ENCODE peak calls at places on chromosomes 11 and 22, in six cellular contexts. S is left ventricle myocardium inferior, V is uterus, Q is GM12864, M is WERI-Rb-1, H is ovary. U is an unnamed sample.

GRCh38 chr22:35421121-35421520 is 21.2 kb downstream of the MCM5 start:
- DNase-seq in S (no peak), V (no peak), Q (no peak), M (no peak), H (no peak), U (no peak)

GRCh38 chr22:24758164-24758799 is 16.2 kb downstream of the PIWIL3 start:
- DNase-seq in S (peak; percentile 38), V (peak; percentile 51), Q (peak; percentile 12), M (peak; percentile 52), H (peak; percentile 38), U (no peak)

GRCh38 chr11:83895516-83895915 is 609.3 kb upstream of the CCDC90B start:
- DNase-seq in S (no peak), V (no peak), Q (no peak), M (no peak), H (no peak), U (no peak)

GRCh38 chr11:44955019-44955738 is 4.5 kb upstream of the TP53I11 start:
- DNase-seq in S (peak; percentile 59), V (peak; percentile 59), Q (no peak), M (peak; percentile 75), H (peak; percentile 35), U (peak; percentile 34)

GRCh38 chr11:62373464-62374110 is 36.3 kb downstream of the ASRGL1 start:
- DNase-seq in S (no peak), V (no peak), Q (no peak), M (no peak), H (no peak), U (no peak)

GRCh38 chr11:132632641-132633124 is 899.6 kb downstream of the OPCML start:
- DNase-seq in S (no peak), V (no peak), Q (no peak), M (no peak), H (no peak), U (no peak)

GRCh38 chr11:60947666-60948065 is 4.3 kb downstream of the SLC15A3 start:
- DNase-seq in S (no peak), V (no peak), Q (no peak), M (no peak), H (no peak), U (no peak)

GRCh38 chr11:112172362-112172994 is 2.8 kb upstream of the BCO2 start:
- DNase-seq in S (no peak), V (no peak), Q (no peak), M (no peak), H (no peak), U (no peak)

GRCh38 chr11:14026961-14027360 is 64.4 kb downstream of the SPON1 start:
- DNase-seq in S (peak; percentile 20), V (no peak), Q (no peak), M (no peak), H (no peak), U (no peak)

GRCh38 chr11:11618973-11619435 is 2.8 kb downstream of the GALNT18 start:
- DNase-seq in S (no peak), V (no peak), Q (no peak), M (peak; percentile 33), H (no peak), U (no peak)

GRCh38 chr11:66335531-66336233 is 552 bp downstream of the RIN1 start:
- DNase-seq in S (no peak), V (no peak), Q (no peak), M (no peak), H (no peak), U (no peak)

GRCh38 chr11:121958978-121959340 is 157.1 kb downstream of the BLID start:
- DNase-seq in S (no peak), V (no peak), Q (no peak), M (no peak), H (no peak), U (no peak)

GRCh38 chr11:43574949-43575915 is 105.3 kb upstream of the HSD17B12 start:
- DNase-seq in S (peak; percentile 21), V (no peak), Q (no peak), M (peak; percentile 71), H (no peak), U (no peak)

GRCh38 chr11:43575931-43576833 is 104.4 kb upstream of the HSD17B12 start:
- DNase-seq in S (no peak), V (no peak), Q (no peak), M (no peak), H (no peak), U (no peak)

GRCh38 chr11:43576834-43577521 is 103.6 kb upstream of the HSD17B12 start:
- DNase-seq in S (peak; percentile 35), V (no peak), Q (no peak), M (peak; percentile 42), H (peak; percentile 36), U (no peak)

GRCh38 chr11:43573873-43574272 is 106.7 kb upstream of the HSD17B12 start:
- DNase-seq in S (no peak), V (no peak), Q (no peak), M (no peak), H (no peak), U (peak; percentile 17)

GRCh38 chr11:43573233-43573632 is 107.3 kb upstream of the HSD17B12 start:
- DNase-seq in S (no peak), V (no peak), Q (no peak), M (peak; percentile 47), H (no peak), U (no peak)
- H3K4me3 ChIP-seq in S (no peak overlapping the region), V (no peak overlapping the region), Q (no peak overlapping the region), M (no peak overlapping the region), H (no peak overlapping the region), U (no peak overlapping the region)

GRCh38 chr11:34997872-34998548 is 81.6 kb downstream of the PDHX start:
- DNase-seq in S (no peak), V (no peak), Q (no peak), M (no peak), H (no peak), U (no peak)
- TF ChIP-seq CTCF in S (peak; percentile 53), V (peak; percentile 70), Q (peak; percentile 13), M (no peak), H (no peak), U (peak; percentile 35)

GRCh38 chr11:48055292-48056132 is 75.2 kb downstream of the PTPRJ start:
- DNase-seq in S (no peak), V (no peak), Q (no peak), M (no peak), H (no peak), U (no peak)
- H3K4me3 ChIP-seq in S (no peak overlapping the region), V (no peak overlapping the region), Q (no peak overlapping the region), M (no peak overlapping the region), H (no peak overlapping the region), U (no peak overlapping the region)

GRCh38 chr11:128632151-128632791 is 44.9 kb upstream of the ETS1 start:
- DNase-seq in S (no peak), V (no peak), Q (no peak), M (peak; percentile 32), H (peak; percentile 28), U (no peak)

GRCh38 chr11:128628343-128628673 is 41.0 kb upstream of the ETS1 start:
- DNase-seq in S (no peak), V (no peak), Q (no peak), M (no peak), H (no peak), U (no peak)

GRCh38 chr11:128629516-128630106 is 42.3 kb upstream of the ETS1 start:
- DNase-seq in S (no peak), V (no peak), Q (no peak), M (no peak), H (no peak), U (no peak)

GRCh38 chr11:128628686-128629085 is 41.3 kb upstream of the ETS1 start:
- DNase-seq in S (no peak), V (no peak), Q (no peak), M (no peak), H (no peak), U (no peak)

GRCh38 chr11:128630367-128631230 is 43.2 kb upstream of the ETS1 start:
- DNase-seq in S (peak; percentile 87), V (peak; percentile 89), Q (peak; percentile 84), M (peak; percentile 78), H (peak; percentile 85), U (peak; percentile 62)
- TF ChIP-seq CTCF in S (peak; percentile 89), V (peak; percentile 92), Q (peak; percentile 75), M (peak; percentile 67), H (peak; percentile 82), U (peak; percentile 88)

GRCh38 chr22:45007946-45008852 is 1.6 kb downstream of the PHF21B start:
- DNase-seq in S (no peak), V (no peak), Q (no peak), M (peak; percentile 33), H (peak; percentile 38), U (no peak)
- H3K4me3 ChIP-seq in S (peak overlapping the region; percentile 69), V (peak overlapping the region; percentile 61), Q (no peak overlapping the region), M (peak overlapping the region; percentile 85), H (peak overlapping the region; percentile 46), U (peak overlapping the region; percentile 59)

GRCh38 chr11:64842851-64843841 is 1.3 kb downstream of the CDC42BPG start:
- DNase-seq in S (no peak), V (no peak), Q (no peak), M (peak; percentile 78), H (no peak), U (no peak)

GRCh38 chr11:64842366-64842759 is 2.1 kb downstream of the CDC42BPG start:
- DNase-seq in S (no peak), V (no peak), Q (no peak), M (no peak), H (no peak), U (no peak)

GRCh38 chr11:64843971-64844329 is 503 bp downstream of the CDC42BPG start:
- DNase-seq in S (no peak), V (no peak), Q (no peak), M (peak; percentile 22), H (no peak), U (no peak)

GRCh38 chr11:64839887-64840782 is 4.3 kb downstream of the CDC42BPG start:
- DNase-seq in S (no peak), V (no peak), Q (no peak), M (no peak), H (no peak), U (no peak)

DNA sequence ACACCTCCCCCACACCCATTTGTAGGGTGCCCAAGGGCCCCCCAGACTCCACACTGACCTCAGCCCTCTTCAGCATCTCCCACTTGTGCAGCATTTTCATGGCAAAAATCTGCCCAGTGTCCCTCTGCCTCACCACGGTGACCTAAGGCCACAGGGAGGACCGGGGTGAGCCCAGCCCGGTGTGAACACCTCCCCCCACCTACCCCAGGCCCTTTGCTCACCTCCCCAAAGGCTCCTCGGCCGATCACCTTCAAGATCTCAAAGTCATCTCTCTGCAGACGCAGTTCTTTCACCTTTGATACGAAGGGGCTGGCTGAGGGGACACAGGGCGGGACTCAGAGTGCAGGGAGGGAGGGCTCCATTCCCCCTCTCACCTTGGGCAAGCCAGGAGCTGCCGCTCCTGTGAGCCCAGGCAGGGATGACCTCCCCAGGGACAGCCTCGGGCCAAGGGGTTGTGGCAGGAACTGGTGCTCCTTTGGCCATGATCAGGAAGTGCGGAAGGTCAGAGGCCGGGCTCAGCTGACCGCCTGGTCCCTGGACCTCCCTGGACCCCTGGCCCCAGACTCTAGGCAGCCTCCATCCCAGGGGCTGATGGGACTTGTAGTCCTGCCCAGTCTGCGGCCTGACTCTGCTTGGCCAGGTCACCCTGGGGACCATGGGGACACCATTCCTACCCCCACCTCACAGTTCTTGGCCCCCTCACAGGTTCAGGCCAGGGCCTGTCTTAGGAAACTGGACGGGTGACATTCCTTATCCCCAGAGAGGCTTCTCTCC is 2.7 kb downstream of the CDC42BPG start:
- DNase-seq in S (no peak), V (no peak), Q (no peak), M (no peak), H (no peak), U (no peak)
- TF ChIP-seq CTCF in S (no peak), V (no peak), Q (no peak), M (no peak), H (no peak), U (no peak)

DNA sequence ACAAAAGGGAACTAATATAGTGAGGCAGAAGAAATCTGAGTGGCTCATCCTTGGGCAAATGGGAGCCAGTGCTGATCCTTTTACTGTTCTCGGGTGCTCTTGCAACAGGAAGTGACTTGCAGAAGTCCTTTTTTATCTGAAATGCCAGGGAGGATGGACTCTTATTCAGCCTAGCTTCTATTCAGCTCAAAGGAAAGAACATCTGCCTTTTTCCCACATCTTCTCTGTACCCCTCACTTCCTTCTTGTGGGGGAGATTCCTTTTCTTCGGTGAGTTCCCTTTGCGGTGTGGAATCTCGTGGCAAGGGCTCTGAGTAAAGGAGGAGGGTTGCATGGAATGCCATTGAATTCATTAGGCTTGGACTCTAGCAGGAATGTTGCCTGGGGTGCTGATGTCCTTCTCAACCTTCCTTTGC is 76.2 kb downstream of the ZBTB16 start:
- DNase-seq in S (no peak), V (no peak), Q (no peak), M (no peak), H (no peak), U (no peak)
- H3K4me3 ChIP-seq in S (no peak overlapping the region), V (no peak overlapping the region), Q (no peak overlapping the region), M (no peak overlapping the region), H (no peak overlapping the region), U (peak overlapping the region; percentile 26)